ENCODE peak calls at places on chromosomes 7 and 10, in nine cellular contexts. B, A, L, N, U, V, F, H and D are unnamed samples.

GRCh38 chr7:3168370-3168769 is 124.7 kb upstream of the CARD11 start:
- DNase-seq in B (no peak), A (no peak), L (no peak), N (no peak), U (peak), V (no peak), F (no peak), H (no peak), D (no peak)

GRCh38 chr10:8054498-8055407 is at the start of gene GATA3:
- DNase-seq in B (peak), A (no peak), L (no peak), N (peak), U (peak), V (peak), F (peak), H (peak), D (peak)

GRCh38 chr7:120070201-120070600 is 202.8 kb upstream of the KCND2 start:
- DNase-seq in B (no peak), A (peak), L (no peak), N (no peak), U (no peak), V (no peak), F (no peak), H (no peak), D (no peak)

GRCh38 chr7:106737202-106737562 is 76.2 kb upstream of the CCDC71L start:
- DNase-seq in B (peak), A (no peak), L (no peak), N (no peak), U (no peak), V (no peak), F (no peak), H (peak), D (no peak)

GRCh38 chr7:71488308-71488707 is 356.4 kb downstream of the GALNT17 start:
- DNase-seq in B (no peak), A (no peak), L (no peak), N (no peak), U (no peak), V (no peak), F (no peak), H (no peak), D (no peak)

GRCh38 chr7:130524628-130525027 is 32.7 kb downstream of the MEST start:
- DNase-seq in B (no peak), A (no peak), L (no peak), N (no peak), U (no peak), V (no peak), F (no peak), H (no peak), D (no peak)

GRCh38 chr10:126518186-126519080 is 130.2 kb upstream of the ADAM12 start:
- DNase-seq in B (no peak), A (no peak), L (no peak), N (no peak), U (no peak), V (no peak), F (no peak), H (peak), D (no peak)

GRCh38 chr7:92179393-92179924 is 517 bp upstream of the LRRD1 start:
- DNase-seq in B (peak), A (no peak), L (no peak), N (no peak), U (no peak), V (no peak), F (peak), H (no peak), D (no peak)

GRCh38 chr7:116525913-116526857 is 1.3 kb downstream of the CAV1 start:
- DNase-seq in B (peak), A (no peak), L (peak), N (peak), U (peak), V (peak), F (peak), H (peak), D (no peak)

GRCh38 chr7:81638216-81638615 is 131.6 kb downstream of the HGF start:
- DNase-seq in B (no peak), A (no peak), L (peak), N (no peak), U (no peak), V (no peak), F (no peak), H (peak), D (no peak)

GRCh38 chr7:114416089-114416990 is 1.7 kb downstream of the FOXP2 start:
- DNase-seq in B (no peak), A (no peak), L (no peak), N (no peak), U (no peak), V (no peak), F (no peak), H (no peak), D (no peak)

GRCh38 chr7:83814480-83814879 is 165.5 kb upstream of the SEMA3E start:
- DNase-seq in B (no peak), A (no peak), L (no peak), N (no peak), U (no peak), V (no peak), F (no peak), H (no peak), D (no peak)

GRCh38 chr7:37908221-37908788 is 8.3 kb downstream of the SFRP4 start:
- DNase-seq in B (no peak), A (no peak), L (no peak), N (no peak), U (no peak), V (no peak), F (no peak), H (peak), D (no peak)

GRCh38 chr10:74957199-74958084 is 131.0 kb downstream of the KAT6B start:
- DNase-seq in B (no peak), A (no peak), L (no peak), N (no peak), U (no peak), V (no peak), F (no peak), H (no peak), D (no peak)

GRCh38 chr7:117230276-117231046 is 92.4 kb downstream of the WNT2 start:
- DNase-seq in B (no peak), A (peak), L (no peak), N (no peak), U (no peak), V (no peak), F (no peak), H (peak), D (no peak)

GRCh38 chr7:122303971-122304603 is 463 bp downstream of the FEZF1 start:
- DNase-seq in B (peak), A (no peak), L (no peak), N (no peak), U (peak), V (no peak), F (no peak), H (no peak), D (no peak)

GRCh38 chr7:42224391-42225003 is 12.5 kb downstream of the GLI3 start:
- DNase-seq in B (peak), A (no peak), L (no peak), N (no peak), U (no peak), V (no peak), F (no peak), H (no peak), D (no peak)

GRCh38 chr10:60208676-60209269 is 180.9 kb downstream of the ANK3 start:
- DNase-seq in B (peak), A (no peak), L (peak), N (peak), U (no peak), V (no peak), F (no peak), H (peak), D (peak)

GRCh38 chr7:127988743-127989142 is 42.5 kb downstream of the LRRC4 start:
- DNase-seq in B (no peak), A (no peak), L (no peak), N (no peak), U (no peak), V (no peak), F (no peak), H (no peak), D (no peak)

GRCh38 chr7:13737563-13737962 is 251.9 kb downstream of the ETV1 start:
- DNase-seq in B (no peak), A (no peak), L (no peak), N (no peak), U (no peak), V (no peak), F (no peak), H (no peak), D (no peak)

GRCh38 chr10:117552759-117553158 is 10.2 kb downstream of the EMX2 start:
- DNase-seq in B (no peak), A (no peak), L (no peak), N (no peak), U (no peak), V (no peak), F (no peak), H (no peak), D (no peak)

GRCh38 chr7:47940482-47941001 is 7.7 kb downstream of the PKD1L1 start:
- DNase-seq in B (no peak), A (no peak), L (no peak), N (no peak), U (no peak), V (no peak), F (no peak), H (peak), D (no peak)

GRCh38 chr7:121302214-121302745 is 26.5 kb upstream of the WNT16 start:
- DNase-seq in B (no peak), A (no peak), L (no peak), N (no peak), U (no peak), V (no peak), F (no peak), H (peak), D (no peak)

GRCh38 chr7:154783281-154783909 is 219.5 kb downstream of the PAXIP1 start:
- DNase-seq in B (no peak), A (no peak), L (no peak), N (no peak), U (no peak), V (no peak), F (no peak), H (no peak), D (no peak)

GRCh38 chr10:7340179-7340874 is 70.5 kb downstream of the SFMBT2 start:
- DNase-seq in B (no peak), A (no peak), L (no peak), N (no peak), U (no peak), V (no peak), F (no peak), H (no peak), D (no peak)

GRCh38 chr10:59006511-59007306 is 169.7 kb upstream of the PHYHIPL start:
- DNase-seq in B (no peak), A (no peak), L (no peak), N (no peak), U (no peak), V (no peak), F (no peak), H (peak), D (peak)

GRCh38 chr7:48083114-48083830 is 5.8 kb upstream of the UPP1 start:
- DNase-seq in B (no peak), A (no peak), L (no peak), N (peak), U (no peak), V (no peak), F (peak), H (peak), D (no peak)

GRCh38 chr10:113454341-113455061 is 98.4 kb upstream of the HABP2 start:
- DNase-seq in B (peak), A (no peak), L (peak), N (no peak), U (peak), V (no peak), F (peak), H (peak), D (no peak)

GRCh38 chr7:81510122-81510521 is 259.7 kb downstream of the HGF start:
- DNase-seq in B (no peak), A (no peak), L (no peak), N (no peak), U (no peak), V (no peak), F (no peak), H (no peak), D (no peak)

GRCh38 chr7:73623798-73624668 is at the start of gene MLXIPL:
- DNase-seq in B (peak), A (no peak), L (peak), N (peak), U (peak), V (peak), F (peak), H (peak), D (no peak)

GRCh38 chr7:48084727-48085432 is 4.2 kb upstream of the UPP1 start:
- DNase-seq in B (no peak), A (peak), L (peak), N (peak), U (no peak), V (no peak), F (peak), H (peak), D (peak)

GRCh38 chr10:7192831-7193348 is 217.9 kb downstream of the SFMBT2 start:
- DNase-seq in B (no peak), A (no peak), L (no peak), N (no peak), U (no peak), V (peak), F (peak), H (no peak), D (no peak)

GRCh38 chr7:118755067-118755625 is 530.6 kb downstream of the ANKRD7 start:
- DNase-seq in B (no peak), A (no peak), L (no peak), N (peak), U (no peak), V (no peak), F (no peak), H (no peak), D (peak)

GRCh38 chr7:29424984-29425309 is 138.7 kb upstream of the PRR15 start:
- DNase-seq in B (no peak), A (no peak), L (no peak), N (peak), U (no peak), V (no peak), F (no peak), H (no peak), D (no peak)

GRCh38 chr7:91089382-91089963 is 174.8 kb upstream of the FZD1 start:
- DNase-seq in B (peak), A (no peak), L (no peak), N (no peak), U (no peak), V (no peak), F (peak), H (peak), D (no peak)

GRCh38 chr10:22988581-22989360 is 60.9 kb downstream of the ARMC3 start:
- DNase-seq in B (peak), A (peak), L (peak), N (no peak), U (no peak), V (peak), F (peak), H (peak), D (no peak)